ENCODE peak calls at places on chromosomes 12 and 14, in six cellular contexts. T is astrocyte of the spinal cord, O is retinal pigment epithelial cell, Q is cardiac fibroblast, W is Peyer's patch, Z is GM13977. X is an unnamed sample.

GRCh38 chr12:70543444-70543843 is 93.8 kb downstream of the PTPRB start:
- DNase-seq in Q (peak), Z (no peak), O (peak), W (no peak), T (peak), X (no peak)

GRCh38 chr12:62190921-62191746 is 69.1 kb upstream of the USP15 start:
- DNase-seq in W (peak), Q (no peak), Z (peak), T (peak), O (no peak), X (peak)

GRCh38 chr12:112714166-112714565 is 77.4 kb upstream of the RPH3A start:
- DNase-seq in T (no peak), W (no peak), Q (no peak), O (no peak), Z (no peak), X (no peak)

GRCh38 chr12:32437095-32437515 is 37.7 kb downstream of the FGD4 start:
- DNase-seq in Z (no peak), W (no peak), T (peak), Q (peak), O (peak), X (no peak)

GRCh38 chr14:50399251-50400032 is 2.8 kb upstream of the CDKL1 start:
- DNase-seq in Z (no peak), T (peak), Q (peak), W (no peak), O (peak), X (no peak)

GRCh38 chr12:129662184-129662583 is 241.6 kb downstream of the TMEM132D start:
- DNase-seq in W (no peak), T (no peak), O (peak), Q (no peak), Z (no peak), X (no peak)

GRCh38 chr14:49461529-49462401 is 124.4 kb downstream of the RPS29 start:
- DNase-seq in Q (peak), Z (peak), W (no peak), T (peak), O (no peak), X (peak)

GRCh38 chr12:32595251-32595650 is 83.8 kb upstream of the DNM1L start:
- DNase-seq in O (no peak), Q (no peak), W (no peak), T (peak), Z (no peak), X (no peak)

GRCh38 chr14:57578427-57579220 is 85.0 kb upstream of the CCDC198 start:
- DNase-seq in Z (no peak), Q (no peak), O (no peak), W (no peak), T (no peak), X (no peak)

GRCh38 chr12:107788690-107789458 is 14.4 kb downstream of the ASCL4 start:
- DNase-seq in T (no peak), W (no peak), O (no peak), Q (no peak), Z (no peak), X (no peak)

GRCh38 chr14:105891631-105892452 is 365.5 kb downstream of the TMEM121 start:
- DNase-seq in T (no peak), O (no peak), W (peak), Q (no peak), Z (no peak), X (peak)

GRCh38 chr14:104805941-104806624 is 5.2 kb downstream of the ZBTB42 start:
- DNase-seq in Z (no peak), T (no peak), Q (no peak), O (no peak), W (no peak), X (no peak)

GRCh38 chr12:92505373-92506340 is 197.1 kb upstream of the PLEKHG7 start:
- DNase-seq in Q (peak), T (peak), O (no peak), Z (no peak), W (peak), X (peak)

GRCh38 chr12:76696186-76696585 is 67.7 kb upstream of the ZDHHC17 start:
- DNase-seq in O (no peak), T (no peak), W (no peak), Q (no peak), Z (no peak), X (no peak)

GRCh38 chr14:94971750-94972149 is 185.6 kb downstream of the DICER1 start:
- DNase-seq in Q (peak), W (no peak), Z (no peak), T (no peak), O (no peak), X (no peak)

GRCh38 chr12:15209782-15210181 is 11.4 kb downstream of the RERG start:
- DNase-seq in W (no peak), O (peak), Z (no peak), T (peak), Q (peak), X (no peak)

GRCh38 chr12:90897316-90897715 is 57.7 kb downstream of the CCER1 start:
- DNase-seq in O (no peak), Q (no peak), W (no peak), Z (no peak), T (no peak), X (no peak)

GRCh38 chr12:124774462-124775167 is 89.0 kb downstream of the SCARB1 start:
- DNase-seq in W (no peak), T (peak), Q (peak), Z (peak), O (peak), X (peak)

GRCh38 chr14:61388976-61389576 is 67.7 kb downstream of the PRKCH start:
- DNase-seq in W (no peak), O (no peak), Z (no peak), T (peak), Q (peak), X (no peak)

GRCh38 chr12:123045678-123046077 is 65.2 kb downstream of the ARL6IP4 start:
- DNase-seq in Z (no peak), W (peak), Q (no peak), O (no peak), T (no peak), X (no peak)

GRCh38 chr12:123041811-123042655 is 61.6 kb downstream of the ARL6IP4 start:
- DNase-seq in W (peak), T (peak), Q (no peak), Z (no peak), O (peak), X (no peak)

GRCh38 chr12:123044351-123044750 is 63.9 kb downstream of the ARL6IP4 start:
- DNase-seq in T (no peak), O (no peak), Q (no peak), W (no peak), Z (no peak), X (no peak)

GRCh38 chr12:123041042-123041531 is 60.6 kb downstream of the ARL6IP4 start:
- DNase-seq in T (no peak), Z (no peak), W (peak), Q (no peak), O (no peak), X (no peak)

GRCh38 chr12:123043536-123044001 is 63.1 kb downstream of the ARL6IP4 start:
- DNase-seq in W (peak), T (peak), Q (peak), O (peak), Z (peak), X (peak)
- TF ChIP-seq CTCF in W (peak), T (peak), Q (peak), O (peak), Z (peak), X (peak)

GRCh38 chr12:82923935-82924334 is 237.2 kb downstream of the TMTC2 start:
- DNase-seq in Q (no peak), W (no peak), T (no peak), O (no peak), Z (no peak), X (no peak)
- TF ChIP-seq CTCF in Q (no peak), W (no peak), T (no peak), O (no peak), Z (no peak), X (no peak)

GRCh38 chr12:115485503-115485902 is 792.0 kb downstream of the MED13L start:
- DNase-seq in W (no peak), Z (no peak), Q (no peak), O (no peak), T (no peak), X (no peak)

GRCh38 chr12:115481141-115481540 is 796.4 kb downstream of the MED13L start:
- DNase-seq in T (no peak), O (no peak), Q (no peak), W (no peak), Z (peak), X (no peak)

GRCh38 chr12:115489253-115489652 is 788.2 kb downstream of the MED13L start:
- DNase-seq in T (no peak), O (no peak), W (no peak), Z (no peak), Q (no peak), X (no peak)

GRCh38 chr12:115491851-115492250 is 785.6 kb downstream of the MED13L start:
- DNase-seq in Q (no peak), Z (no peak), O (no peak), W (no peak), T (no peak), X (no peak)

GRCh38 chr12:115485967-115486366 is 791.5 kb downstream of the MED13L start:
- DNase-seq in O (no peak), T (no peak), Q (no peak), W (no peak), Z (no peak), X (no peak)
- TF ChIP-seq CTCF in O (no peak), T (no peak), Q (no peak), W (no peak), Z (no peak), X (no peak)

GRCh38 chr14:75591331-75591946 is 13.0 kb downstream of the FLVCR2 start:
- DNase-seq in T (no peak), W (no peak), Q (no peak), Z (no peak), O (no peak), X (no peak)
- TF ChIP-seq CTCF in T (no peak), W (no peak), Q (no peak), Z (no peak), O (no peak), X (no peak)

GRCh38 chr12:54169036-54169435 is 19.7 kb downstream of the SMUG1 start:
- DNase-seq in T (no peak), Z (no peak), O (no peak), W (no peak), Q (no peak), X (no peak)
- TF ChIP-seq CTCF in T (peak), Z (no peak), O (no peak), W (no peak), Q (peak), X (no peak)

GRCh38 chr14:69877492-69877891 is 1.7 kb upstream of the SMOC1 start:
- DNase-seq in W (no peak), Q (peak), T (peak), O (no peak), Z (peak), X (peak)
- TF ChIP-seq CTCF in W (peak), Q (peak), T (peak), O (peak), Z (peak), X (peak)

DNA sequence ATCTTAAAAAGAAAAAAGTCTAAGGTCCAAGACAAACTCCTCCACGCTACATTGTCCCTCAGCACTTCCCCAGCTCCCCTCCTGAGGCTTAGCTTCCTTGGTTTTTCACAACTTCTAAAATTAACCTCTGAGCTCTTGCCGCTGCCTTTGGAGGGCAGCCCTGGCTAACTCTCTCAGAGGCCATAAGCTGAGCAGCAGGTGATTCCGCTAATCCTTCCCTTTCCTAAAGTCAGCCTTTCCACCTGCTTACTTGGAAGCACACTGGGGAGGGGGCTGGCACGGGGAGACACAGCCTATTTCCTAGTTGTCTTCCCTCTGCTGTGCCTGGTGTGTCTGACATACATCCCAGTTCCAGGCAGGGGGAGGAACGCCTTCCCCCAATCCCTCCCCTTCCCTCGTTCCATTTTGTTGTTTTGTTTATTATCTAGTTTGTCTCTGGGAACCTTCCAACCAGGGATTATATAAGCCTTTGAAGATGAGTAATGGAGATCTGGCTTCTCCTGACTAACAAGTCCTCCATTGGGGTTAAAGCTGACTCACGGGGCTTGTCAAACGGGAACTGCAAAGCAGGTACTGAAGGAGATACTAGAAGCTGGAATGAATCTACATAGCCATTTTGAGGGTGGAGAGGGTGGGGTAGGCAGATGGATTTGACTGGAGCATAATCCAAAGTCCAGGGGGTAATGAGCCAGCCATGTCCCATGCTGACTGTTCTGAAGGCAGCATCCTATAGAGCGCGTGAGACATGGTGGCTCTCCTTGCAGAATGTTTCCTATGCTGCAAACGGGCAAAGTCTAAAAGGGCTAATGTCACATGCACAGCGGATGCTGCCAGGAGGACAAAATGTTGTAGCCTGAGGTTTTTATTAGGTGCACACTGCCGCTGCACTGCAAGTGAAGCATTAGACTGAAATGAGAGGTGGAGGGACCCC is 230.8 kb downstream of the FOXN3 start:
- DNase-seq in Z (no peak), T (peak), O (peak), W (peak), Q (peak), X (no peak)
- TF ChIP-seq CTCF in Z (no peak), T (no peak), O (peak), W (no peak), Q (no peak), X (no peak)

DNA sequence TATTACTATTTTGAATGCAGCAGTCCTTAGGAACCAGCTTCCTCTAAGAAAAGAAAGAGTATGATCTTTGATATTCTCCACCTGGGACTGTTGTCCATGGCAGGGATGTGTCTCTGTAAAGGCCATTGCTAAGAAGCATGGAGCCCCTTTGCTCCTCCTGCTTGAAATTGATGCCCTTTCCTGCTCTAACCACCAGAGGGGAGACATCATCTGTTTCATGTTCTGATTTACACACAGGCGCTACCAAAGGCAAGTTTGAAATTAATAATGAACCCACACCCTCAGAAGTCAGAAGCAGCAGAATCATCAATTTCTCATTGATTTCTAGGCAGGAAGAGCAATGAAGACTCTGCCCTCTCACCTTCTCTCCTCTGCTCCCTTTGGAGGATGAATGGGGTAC is 253.8 kb downstream of the RMST start:
- DNase-seq in Z (no peak), Q (peak), W (no peak), T (peak), O (peak), X (no peak)
- TF ChIP-seq CTCF in Z (no peak), Q (no peak), W (no peak), T (peak), O (peak), X (no peak)